ENCODE peak calls at places on chromosomes 6 and 20, in four cellular contexts. B, U, S and I are unnamed samples.

GRCh38 chr6:23419046-23419445 is 707.0 kb upstream of the NRSN1 start:
- DNase-seq in S (no peak), U (no peak), B (no peak), I (no peak)

GRCh38 chr6:10390495-10391298 is 24.2 kb downstream of the TFAP2A start:
- DNase-seq in S (no peak), B (no peak), U (no peak), I (no peak)

GRCh38 chr6:44820366-44821158 is 433.1 kb downstream of the CDC5L start:
- DNase-seq in U (no peak), S (no peak), B (no peak), I (no peak)

GRCh38 chr6:169648617-169649016 is 53.2 kb downstream of the WDR27 start:
- DNase-seq in U (no peak), S (no peak), B (no peak), I (no peak)

GRCh38 chr6:79269877-79270276 is 35.4 kb upstream of the HMGN3 start:
- DNase-seq in B (peak), S (no peak), U (peak), I (no peak)

GRCh38 chr6:15945593-15946159 is 183.2 kb upstream of the MYLIP start:
- DNase-seq in U (no peak), B (no peak), S (no peak), I (no peak)

GRCh38 chr6:44508646-44509045 is 121.1 kb downstream of the CDC5L start:
- DNase-seq in B (no peak), S (no peak), U (no peak), I (no peak)

GRCh38 chr6:4707011-4707410 is 69.2 kb upstream of the CDYL start:
- DNase-seq in U (no peak), B (no peak), S (no peak), I (no peak)

GRCh38 chr6:56954389-56955170 is at the start of gene BEND6:
- DNase-seq in S (peak), U (peak), B (peak), I (peak)

GRCh38 chr20:61457725-61458124 is 205.7 kb downstream of the CDH4 start:
- DNase-seq in U (no peak), S (no peak), B (no peak), I (no peak)

GRCh38 chr6:17419189-17419575 is 25.8 kb downstream of the CAP2 start:
- DNase-seq in S (no peak), U (no peak), B (no peak), I (no peak)

GRCh38 chr20:49510562-49511117 is 28.2 kb upstream of the KCNB1 start:
- DNase-seq in U (peak), S (no peak), B (peak), I (no peak)

GRCh38 chr6:2396292-2396691 is 150.9 kb upstream of the GMDS start:
- DNase-seq in S (no peak), B (no peak), U (no peak), I (no peak)

GRCh38 chr6:165660881-165661415 is 2.1 kb downstream of the PDE10A start:
- DNase-seq in B (peak), S (no peak), U (no peak), I (no peak)

GRCh38 chr20:50475879-50476292 is 34.3 kb upstream of the PTPN1 start:
- DNase-seq in U (no peak), B (no peak), S (no peak), I (no peak)

GRCh38 chr6:91132461-91132860 is 545.6 kb upstream of the MAP3K7 start:
- DNase-seq in U (no peak), B (peak), S (no peak), I (no peak)

GRCh38 chr6:138188278-138188923 is 26.7 kb downstream of the ARFGEF3 start:
- DNase-seq in B (peak), U (no peak), S (peak), I (no peak)

GRCh38 chr20:49768204-49769124 is 44.2 kb upstream of the SLC9A8 start:
- DNase-seq in U (peak), B (peak), S (no peak), I (no peak)

GRCh38 chr6:33620584-33621395 is at the start of gene ITPR3:
- DNase-seq in S (peak), B (peak), U (peak), I (peak)

GRCh38 chr6:30748851-30749540 is 4.6 kb upstream of the IER3 start:
- DNase-seq in S (no peak), U (no peak), B (no peak), I (no peak)

GRCh38 chr6:125271486-125272159 is 30.1 kb downstream of the HDDC2 start:
- DNase-seq in U (no peak), B (no peak), S (no peak), I (no peak)

GRCh38 chr6:14874975-14875677 is 370.7 kb upstream of the JARID2 start:
- DNase-seq in B (no peak), U (no peak), S (no peak), I (no peak)

GRCh38 chr20:57364451-57364850 is 13.4 kb downstream of the RAE1 start:
- DNase-seq in U (no peak), S (no peak), B (no peak), I (no peak)

GRCh38 chr6:33839399-33840063 is 35.7 kb upstream of the MLN start:
- DNase-seq in B (no peak), U (no peak), S (peak), I (no peak)

GRCh38 chr6:111987295-111987694 is 66.6 kb upstream of the CCN6 start:
- DNase-seq in S (no peak), U (no peak), B (no peak), I (no peak)

GRCh38 chr6:20589266-20589665 is 55.0 kb downstream of the CDKAL1 start:
- DNase-seq in U (no peak), B (no peak), S (no peak), I (no peak)

GRCh38 chr20:43840382-43841070 is 74.1 kb upstream of the TOX2 start:
- DNase-seq in U (no peak), S (no peak), B (no peak), I (peak)

GRCh38 chr6:144151010-144151727 is 852 bp downstream of the STX11 start:
- DNase-seq in U (no peak), B (peak), S (peak), I (peak)

GRCh38 chr6:137495652-137496391 is 1.6 kb upstream of the OLIG3 start:
- DNase-seq in U (no peak), B (no peak), S (no peak), I (peak)

GRCh38 chr6:52877168-52877567 is 32.3 kb downstream of the GSTA3 start:
- DNase-seq in B (peak), S (no peak), U (no peak), I (no peak)

GRCh38 chr6:105771313-105771970 is 314.7 kb upstream of the PRDM1 start:
- DNase-seq in U (no peak), S (no peak), B (no peak), I (no peak)

GRCh38 chr20:18984238-18985200 is 170.9 kb downstream of the SCP2D1 start:
- DNase-seq in B (peak), S (no peak), U (peak), I (peak)

GRCh38 chr6:134254118-134254517 is 63.8 kb downstream of the SGK1 start:
- DNase-seq in B (no peak), U (no peak), S (no peak), I (no peak)

GRCh38 chr6:64081459-64081858 is 445.9 kb downstream of the PHF3 start:
- DNase-seq in B (no peak), U (no peak), S (no peak), I (no peak)

GRCh38 chr6:15536201-15536955 is 126.5 kb downstream of the DTNBP1 start:
- DNase-seq in B (no peak), S (no peak), U (no peak), I (no peak)

GRCh38 chr6:4336778-4337442 is 201.5 kb upstream of the ECI2 start:
- DNase-seq in B (peak), U (no peak), S (no peak), I (no peak)

GRCh38 chr20:4585104-4585753 is 136.5 kb upstream of the PRND start:
- DNase-seq in U (no peak), S (no peak), B (no peak), I (no peak)

GRCh38 chr20:64001607-64002011 is 20.7 kb downstream of the PRPF6 start:
- DNase-seq in B (no peak), U (no peak), S (no peak), I (no peak)

GRCh38 chr20:4513720-4514119 is 208.0 kb upstream of the PRND start:
- DNase-seq in U (no peak), B (no peak), S (no peak), I (no peak)

GRCh38 chr6:147177286-147177685 is 26.9 kb upstream of the STXBP5 start:
- DNase-seq in U (no peak), B (no peak), S (no peak), I (no peak)